ENCODE peak calls at places on chromosomes 4 and X, in six cellular contexts. One of them, this sample, is unnamed. For H3F3A, the result is how much of the 10 kb centered on the place peaks cover.

GRCh38 chr4:151541438-151542071 is 132.6 kb downstream of the FHIP1A start:
- DNase-seq in MM.1S: no peak
- DNase-seq in GM23338: no peak
- DNase-seq in PC-3: peak
- DNase-seq in PC-9: no peak
- DNase-seq in GM23248: peak
- DNase-seq in this sample: peak

GRCh38 chr4:170139764-170140163 is 50.0 kb upstream of the AADAT start:
- DNase-seq in PC-9: no peak
- DNase-seq in GM23248: peak
- DNase-seq in PC-3: peak
- DNase-seq in GM23338: no peak
- DNase-seq in MM.1S: no peak
- DNase-seq in this sample: no peak

GRCh38 chrX:107025538-107025937 is 25.5 kb upstream of the MORC4 start:
- DNase-seq in GM23248: peak
- DNase-seq in GM23338: peak
- DNase-seq in MM.1S: peak
- DNase-seq in PC-9: no peak
- DNase-seq in PC-3: peak
- DNase-seq in this sample: peak

GRCh38 chrX:132292753-132293152 is 73.5 kb upstream of the RAP2C start:
- DNase-seq in PC-3: peak
- DNase-seq in PC-9: peak
- DNase-seq in MM.1S: peak
- DNase-seq in GM23338: peak
- DNase-seq in GM23248: peak
- DNase-seq in this sample: peak

GRCh38 chr4:168923526-168924194 is 86.4 kb downstream of the CBR4 start:
- DNase-seq in PC-3: peak
- DNase-seq in MM.1S: peak
- DNase-seq in GM23248: peak
- DNase-seq in GM23338: peak
- DNase-seq in PC-9: peak
- DNase-seq in this sample: peak

GRCh38 chr4:120672558-120673147 is 249.9 kb downstream of the PRDM5 start:
- DNase-seq in GM23338: peak
- DNase-seq in GM23248: no peak
- DNase-seq in MM.1S: no peak
- DNase-seq in PC-9: no peak
- DNase-seq in PC-3: no peak
- DNase-seq in this sample: peak

GRCh38 chr4:4853371-4853823 is 6.1 kb upstream of the MSX1 start:
- DNase-seq in MM.1S: no peak
- DNase-seq in GM23248: peak
- DNase-seq in GM23338: peak
- DNase-seq in PC-9: no peak
- DNase-seq in PC-3: no peak
- DNase-seq in this sample: peak

GRCh38 chr4:75552452-75552851 is 3.4 kb upstream of the ODAPH start:
- DNase-seq in GM23338: no peak
- DNase-seq in PC-3: no peak
- DNase-seq in GM23248: no peak
- DNase-seq in PC-9: no peak
- DNase-seq in MM.1S: no peak
- DNase-seq in this sample: no peak

GRCh38 chr4:253936-254756 is 51.1 kb downstream of the ZNF732 start:
- DNase-seq in PC-3: no peak
- DNase-seq in GM23338: no peak
- DNase-seq in PC-9: no peak
- DNase-seq in MM.1S: no peak
- DNase-seq in GM23248: no peak
- DNase-seq in this sample: no peak

GRCh38 chr4:94671113-94671512 is 86.6 kb upstream of the BMPR1B start:
- DNase-seq in PC-9: no peak
- DNase-seq in MM.1S: no peak
- DNase-seq in GM23248: no peak
- DNase-seq in GM23338: no peak
- DNase-seq in PC-3: no peak
- DNase-seq in this sample: no peak

GRCh38 chrX:48901069-48901468 is 3.3 kb downstream of the PQBP1 start:
- DNase-seq in PC-9: no peak
- DNase-seq in GM23338: no peak
- DNase-seq in PC-3: no peak
- DNase-seq in GM23248: no peak
- DNase-seq in MM.1S: no peak
- DNase-seq in this sample: no peak

GRCh38 chr4:156512622-156513021 is 459.0 kb downstream of the PDGFC start:
- DNase-seq in PC-9: no peak
- DNase-seq in PC-3: no peak
- DNase-seq in MM.1S: no peak
- DNase-seq in GM23248: peak
- DNase-seq in GM23338: no peak
- DNase-seq in this sample: no peak

GRCh38 chrX:52995135-52995973 is 37.0 kb upstream of the FAM156A start:
- DNase-seq in MM.1S: peak
- DNase-seq in PC-3: peak
- DNase-seq in PC-9: peak
- DNase-seq in GM23338: peak
- DNase-seq in GM23248: peak
- DNase-seq in this sample: peak

GRCh38 chrX:131854586-131854985 is 168.5 kb upstream of the STK26 start:
- DNase-seq in GM23338: peak
- DNase-seq in GM23248: peak
- DNase-seq in PC-3: peak
- DNase-seq in PC-9: no peak
- DNase-seq in MM.1S: no peak
- DNase-seq in this sample: no peak

GRCh38 chr4:76709454-76709853 is 188.5 kb downstream of the SOWAHB start:
- DNase-seq in GM23338: no peak
- DNase-seq in PC-9: no peak
- DNase-seq in MM.1S: no peak
- DNase-seq in GM23248: no peak
- DNase-seq in PC-3: no peak
- DNase-seq in this sample: peak

GRCh38 chrX:15737957-15738685 is at the start of gene CA5B:
- DNase-seq in MM.1S: peak
- DNase-seq in GM23248: peak
- DNase-seq in GM23338: peak
- DNase-seq in PC-9: peak
- DNase-seq in PC-3: peak
- DNase-seq in this sample: peak

GRCh38 chrX:149950681-149951080 is 12.4 kb upstream of the EOLA2 start:
- DNase-seq in PC-9: no peak
- DNase-seq in MM.1S: peak
- DNase-seq in GM23248: peak
- DNase-seq in GM23338: peak
- DNase-seq in PC-3: peak
- DNase-seq in this sample: peak

GRCh38 chrX:120446503-120446902 is 22.6 kb downstream of the LAMP2 start:
- DNase-seq in PC-9: no peak
- DNase-seq in GM23248: peak
- DNase-seq in PC-3: peak
- DNase-seq in MM.1S: no peak
- DNase-seq in GM23338: no peak
- DNase-seq in this sample: no peak

GRCh38 chr4:180148737-180149136 is 2094.5 kb upstream of the TENM3 start:
- DNase-seq in PC-9: no peak
- DNase-seq in PC-3: no peak
- DNase-seq in GM23338: no peak
- DNase-seq in GM23248: no peak
- DNase-seq in MM.1S: no peak
- DNase-seq in this sample: no peak

GRCh38 chr4:5753766-5754528 is 42.9 kb downstream of the EVC start:
- DNase-seq in GM23248: peak
- DNase-seq in PC-9: peak
- DNase-seq in GM23338: no peak
- DNase-seq in MM.1S: no peak
- DNase-seq in PC-3: peak
- DNase-seq in this sample: no peak

GRCh38 chr4:121448231-121448630 is 67.4 kb upstream of the QRFPR start:
- DNase-seq in MM.1S: no peak
- DNase-seq in PC-3: peak
- DNase-seq in GM23338: no peak
- DNase-seq in GM23248: no peak
- DNase-seq in PC-9: peak
- DNase-seq in this sample: no peak

GRCh38 chr4:101855239-101855638 is 64.7 kb downstream of the BANK1 start:
- DNase-seq in GM23248: no peak
- DNase-seq in GM23338: no peak
- DNase-seq in PC-3: no peak
- DNase-seq in MM.1S: no peak
- DNase-seq in PC-9: no peak
- DNase-seq in this sample: no peak

GRCh38 chr4:6290769-6291547 is 21.3 kb downstream of the WFS1 start:
- DNase-seq in GM23248: no peak
- DNase-seq in MM.1S: no peak
- DNase-seq in PC-9: no peak
- DNase-seq in PC-3: no peak
- DNase-seq in GM23338: peak
- DNase-seq in this sample: no peak

DNA sequence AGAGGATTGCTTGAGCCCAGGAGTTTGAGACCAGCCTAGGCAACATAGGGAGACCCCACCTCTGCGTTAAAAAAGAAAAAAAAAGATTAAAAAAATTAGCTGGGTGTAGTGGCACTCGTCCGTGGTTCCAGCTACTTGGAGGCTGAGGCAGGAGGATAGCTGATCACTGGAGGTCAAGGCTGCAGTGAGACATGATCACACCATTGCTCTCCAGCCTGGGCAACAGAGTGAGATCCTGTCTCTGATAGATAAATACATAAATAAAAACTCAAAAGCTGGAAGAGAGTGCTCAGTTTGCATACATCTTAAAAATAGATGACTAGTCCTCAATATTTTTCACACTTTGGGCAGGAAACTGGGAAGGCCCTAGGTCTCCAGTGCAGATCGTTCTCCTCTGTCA is 54.1 kb downstream of the TMEM131L start:
- DNase-seq in PC-3: no peak
- DNase-seq in GM23248: no peak
- DNase-seq in GM23338: no peak
- DNase-seq in PC-9: no peak
- DNase-seq in MM.1S: no peak
- DNase-seq in this sample: no peak
- H3F3A ChIP-seq in PC-3: under half
- H3F3A ChIP-seq in GM23248: under half
- H3F3A ChIP-seq in GM23338: under half
- H3F3A ChIP-seq in PC-9: under half
- H3F3A ChIP-seq in MM.1S: under half
- H3F3A ChIP-seq in this sample: under half

GRCh38 chr4:15676039-15676438 is 5.6 kb upstream of the FAM200B start:
- DNase-seq in GM23248: no peak
- DNase-seq in MM.1S: no peak
- DNase-seq in GM23338: no peak
- DNase-seq in PC-3: no peak
- DNase-seq in PC-9: no peak
- DNase-seq in this sample: no peak

GRCh38 chr4:15674926-15675325 is 6.7 kb upstream of the FAM200B start:
- DNase-seq in GM23248: no peak
- DNase-seq in GM23338: no peak
- DNase-seq in MM.1S: no peak
- DNase-seq in PC-3: no peak
- DNase-seq in PC-9: no peak
- DNase-seq in this sample: no peak

GRCh38 chr4:15675363-15675762 is 6.3 kb upstream of the FAM200B start:
- DNase-seq in PC-9: no peak
- DNase-seq in GM23338: no peak
- DNase-seq in GM23248: no peak
- DNase-seq in PC-3: no peak
- DNase-seq in MM.1S: no peak
- DNase-seq in this sample: no peak

GRCh38 chr4:15676899-15677298 is 4.7 kb upstream of the FAM200B start:
- DNase-seq in GM23248: no peak
- DNase-seq in GM23338: no peak
- DNase-seq in PC-9: no peak
- DNase-seq in PC-3: no peak
- DNase-seq in MM.1S: no peak
- DNase-seq in this sample: no peak

DNA sequence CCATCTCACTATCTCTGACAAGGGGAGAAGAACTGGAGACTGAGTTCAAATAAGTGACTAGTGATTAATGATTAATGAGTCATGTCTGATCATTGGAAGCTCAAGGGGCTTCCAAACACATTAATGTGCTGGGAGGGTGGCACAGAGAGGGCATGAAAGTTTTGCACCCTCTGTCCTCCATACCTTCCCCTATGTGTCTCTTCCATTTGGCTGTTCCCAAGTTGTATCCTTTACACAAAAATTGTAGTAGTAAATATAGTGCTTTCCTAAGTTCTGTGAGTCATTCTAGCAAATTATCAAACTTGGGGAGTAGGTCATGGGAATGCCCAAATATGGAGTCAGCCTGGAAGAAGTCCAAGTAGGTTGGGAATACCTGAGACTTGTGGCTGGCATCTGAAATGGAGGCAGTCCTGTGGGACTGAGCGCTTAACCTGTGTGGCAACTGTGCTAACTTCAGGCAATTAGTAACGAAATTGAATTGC is 4.1 kb upstream of the FAM200B start:
- DNase-seq in PC-9: peak
- DNase-seq in GM23248: peak
- DNase-seq in PC-3: peak
- DNase-seq in GM23338: peak
- DNase-seq in MM.1S: no peak
- DNase-seq in this sample: no peak
- TF ChIP-seq EZH2 in PC-9: no peak
- TF ChIP-seq EZH2 in GM23248: no peak
- TF ChIP-seq EZH2 in PC-3: no peak
- TF ChIP-seq EZH2 in GM23338: no peak
- TF ChIP-seq EZH2 in MM.1S: no peak
- TF ChIP-seq EZH2 in this sample: no peak

GRCh38 chr4:176758731-176759130 is 34.0 kb downstream of the VEGFC start:
- DNase-seq in GM23338: no peak
- DNase-seq in GM23248: peak
- DNase-seq in PC-9: no peak
- DNase-seq in PC-3: no peak
- DNase-seq in MM.1S: no peak
- DNase-seq in this sample: no peak
- H3F3A ChIP-seq in GM23338: under half
- H3F3A ChIP-seq in GM23248: half or more
- H3F3A ChIP-seq in PC-9: under half
- H3F3A ChIP-seq in PC-3: under half
- H3F3A ChIP-seq in MM.1S: under half
- H3F3A ChIP-seq in this sample: under half

DNA sequence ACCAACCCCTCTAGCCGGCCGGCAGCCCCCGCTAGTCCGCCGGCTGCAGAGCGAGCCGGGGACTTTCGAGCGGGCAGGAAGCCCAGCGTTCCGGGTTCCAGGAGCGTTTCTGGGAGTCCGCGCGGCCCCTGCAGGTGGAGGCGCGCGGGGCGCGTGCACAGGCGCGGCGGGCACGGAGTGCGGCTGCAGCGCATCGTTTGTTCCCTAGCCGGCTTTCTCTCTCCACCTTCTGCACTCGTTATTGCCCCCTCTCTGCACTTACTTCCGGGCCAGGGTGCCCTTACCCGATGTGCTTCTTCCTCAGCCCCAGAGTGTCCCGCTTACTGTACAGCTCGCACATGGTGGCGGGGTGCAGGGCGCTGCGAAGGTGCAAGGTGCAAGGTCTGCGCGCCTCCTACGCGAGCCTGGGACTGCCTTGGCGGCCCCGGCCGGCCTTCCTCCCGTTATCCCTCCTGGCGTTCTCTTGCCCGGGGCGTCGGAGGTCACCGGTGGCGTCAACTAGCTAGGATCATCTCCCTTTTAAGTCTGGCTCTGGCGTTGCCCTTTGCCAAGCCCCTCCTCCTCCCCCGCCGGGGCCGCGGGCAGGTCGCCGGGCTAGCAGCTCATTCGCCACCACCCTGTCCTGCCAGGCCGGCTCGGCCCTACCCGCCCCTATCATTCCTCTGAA is at the start of gene ETNPPL:
- DNase-seq in GM23338: peak
- DNase-seq in PC-3: peak
- DNase-seq in PC-9: no peak
- DNase-seq in MM.1S: peak
- DNase-seq in GM23248: peak
- DNase-seq in this sample: peak
- TF ChIP-seq EZH2 in GM23338: no peak
- TF ChIP-seq EZH2 in PC-3: peak
- TF ChIP-seq EZH2 in PC-9: no peak
- TF ChIP-seq EZH2 in MM.1S: no peak
- TF ChIP-seq EZH2 in GM23248: no peak
- TF ChIP-seq EZH2 in this sample: no peak

This sample was measured in neural progenitor cell.